ENCODE peak calls at places on chromosomes 1 and 21, in four cellular contexts. F is EL; U is T follicular helper cell; X is naive thymus-derived CD4-positive, alpha-beta T cell. Z is an unnamed sample.

GRCh38 chr1:11648732-11649158 is 5.5 kb downstream of the FBXO2 start:
- DNase-seq in X (no peak), F (no peak), U (no peak), Z (peak)

GRCh38 chr1:221284028-221284427 is 404.8 kb downstream of the HLX start:
- DNase-seq in F (peak), X (peak), U (no peak), Z (no peak)

GRCh38 chr21:45534591-45535331 is 7.5 kb downstream of the SLC19A1 start:
- DNase-seq in U (no peak), F (no peak), X (no peak), Z (no peak)

GRCh38 chr1:223244366-223245103 is 101.5 kb upstream of the TLR5 start:
- DNase-seq in F (peak), U (no peak), X (no peak), Z (no peak)

GRCh38 chr1:26469558-26469957 is 2.7 kb upstream of the HMGN2 start:
- DNase-seq in X (no peak), F (no peak), U (no peak), Z (no peak)

GRCh38 chr1:26239936-26240335 is 5.9 kb downstream of the CEP85 start:
- DNase-seq in U (no peak), F (peak), X (no peak), Z (no peak)

GRCh38 chr1:153217744-153218416 is 496 bp downstream of the PRR9 start:
- DNase-seq in X (no peak), U (no peak), F (no peak), Z (no peak)

GRCh38 chr1:113958691-113959090 is 20.6 kb upstream of the OLFML3 start:
- DNase-seq in U (no peak), F (no peak), X (no peak), Z (no peak)

GRCh38 chr1:75720325-75720724 is 4.2 kb upstream of the ACADM start:
- DNase-seq in U (no peak), X (no peak), F (no peak), Z (no peak)

GRCh38 chr1:47593001-47593568 is 155.2 kb downstream of the FOXD2 start:
- DNase-seq in U (no peak), F (no peak), X (no peak), Z (no peak)

GRCh38 chr1:185367218-185367617 is 50.2 kb upstream of the IVNS1ABP start:
- DNase-seq in X (no peak), U (no peak), F (no peak), Z (no peak)

GRCh38 chr1:145986551-145986950 is 9.8 kb downstream of the TXNIP start:
- DNase-seq in F (no peak), U (no peak), X (no peak), Z (no peak)

GRCh38 chr1:57124170-57124569 is 158.4 kb upstream of the C8B start:
- DNase-seq in F (no peak), X (no peak), U (no peak), Z (no peak)

GRCh38 chr1:225253784-225254183 is 174.1 kb downstream of the LBR start:
- DNase-seq in F (peak), U (no peak), X (no peak), Z (no peak)

GRCh38 chr1:91585502-91585901 is 84.9 kb downstream of the CDC7 start:
- DNase-seq in U (no peak), X (no peak), F (no peak), Z (no peak)

Z was measured in effector CD4-positive, alpha-beta T cell.